ENCODE peak calls at places on chromosomes 5 and 9, in six cellular contexts. One of them, this sample, is unnamed.

GRCh38 chr9:70747335-70747734 is 332.9 kb upstream of the KLF9 start:
- DNase-seq in adrenal gland: no peak
- DNase-seq in spleen: no peak
- DNase-seq in tibial artery: no peak
- DNase-seq in breast epithelium: no peak
- DNase-seq in psoas muscle: no peak
- DNase-seq in this sample: no peak

GRCh38 chr5:173243808-173244305 is 8.9 kb upstream of the NKX2-5 start:
- DNase-seq in tibial artery: no peak
- DNase-seq in adrenal gland: no peak
- DNase-seq in psoas muscle: no peak
- DNase-seq in spleen: no peak
- DNase-seq in breast epithelium: no peak
- DNase-seq in this sample: no peak

GRCh38 chr5:36741138-36741537 is 134.7 kb downstream of the SLC1A3 start:
- DNase-seq in breast epithelium: no peak
- DNase-seq in adrenal gland: no peak
- DNase-seq in spleen: no peak
- DNase-seq in psoas muscle: no peak
- DNase-seq in tibial artery: no peak
- DNase-seq in this sample: no peak

GRCh38 chr9:138060881-138061280 is 183.3 kb downstream of the CACNA1B start:
- DNase-seq in breast epithelium: no peak
- DNase-seq in psoas muscle: no peak
- DNase-seq in tibial artery: peak
- DNase-seq in adrenal gland: no peak
- DNase-seq in spleen: peak
- DNase-seq in this sample: peak

GRCh38 chr9:92504881-92505280 is 22.6 kb upstream of the ASPN start:
- DNase-seq in adrenal gland: no peak
- DNase-seq in breast epithelium: no peak
- DNase-seq in spleen: no peak
- DNase-seq in tibial artery: no peak
- DNase-seq in psoas muscle: no peak
- DNase-seq in this sample: no peak

GRCh38 chr5:43663916-43664315 is 60.9 kb downstream of the NNT start:
- DNase-seq in tibial artery: no peak
- DNase-seq in adrenal gland: no peak
- DNase-seq in breast epithelium: no peak
- DNase-seq in spleen: no peak
- DNase-seq in psoas muscle: no peak
- DNase-seq in this sample: no peak

GRCh38 chr5:1315709-1316587 is 21.1 kb upstream of the TERT start:
- DNase-seq in tibial artery: peak
- DNase-seq in psoas muscle: no peak
- DNase-seq in adrenal gland: no peak
- DNase-seq in spleen: peak
- DNase-seq in breast epithelium: peak
- DNase-seq in this sample: peak

GRCh38 chr9:23005061-23005690 is 558.6 kb downstream of the DMRTA1 start:
- DNase-seq in spleen: no peak
- DNase-seq in psoas muscle: no peak
- DNase-seq in breast epithelium: no peak
- DNase-seq in tibial artery: no peak
- DNase-seq in adrenal gland: no peak
- DNase-seq in this sample: no peak

GRCh38 chr9:72363908-72364678 is 915 bp downstream of the ZFAND5 start:
- DNase-seq in spleen: peak
- DNase-seq in tibial artery: peak
- DNase-seq in breast epithelium: peak
- DNase-seq in adrenal gland: peak
- DNase-seq in psoas muscle: peak
- DNase-seq in this sample: peak

GRCh38 chr5:126100767-126101166 is 322.4 kb upstream of the GRAMD2B start:
- DNase-seq in spleen: no peak
- DNase-seq in tibial artery: no peak
- DNase-seq in psoas muscle: no peak
- DNase-seq in breast epithelium: no peak
- DNase-seq in adrenal gland: no peak
- DNase-seq in this sample: no peak
- TF ChIP-seq CTCF in spleen: no peak
- TF ChIP-seq CTCF in tibial artery: no peak
- TF ChIP-seq CTCF in psoas muscle: no peak
- TF ChIP-seq CTCF in breast epithelium: peak
- TF ChIP-seq CTCF in adrenal gland: no peak
- TF ChIP-seq CTCF in this sample: no peak

GRCh38 chr9:33817327-33818166 is 587 bp downstream of the UBE2R2 start:
- DNase-seq in breast epithelium: peak
- DNase-seq in tibial artery: peak
- DNase-seq in spleen: peak
- DNase-seq in adrenal gland: peak
- DNase-seq in psoas muscle: peak
- DNase-seq in this sample: peak
- TF ChIP-seq CTCF in breast epithelium: peak
- TF ChIP-seq CTCF in tibial artery: no peak
- TF ChIP-seq CTCF in spleen: peak
- TF ChIP-seq CTCF in adrenal gland: peak
- TF ChIP-seq CTCF in psoas muscle: peak
- TF ChIP-seq CTCF in this sample: peak

GRCh38 chr9:93826209-93826608 is 128.9 kb downstream of the BARX1 start:
- DNase-seq in adrenal gland: no peak
- DNase-seq in breast epithelium: no peak
- DNase-seq in spleen: peak
- DNase-seq in tibial artery: no peak
- DNase-seq in psoas muscle: no peak
- DNase-seq in this sample: no peak
- TF ChIP-seq CTCF in adrenal gland: no peak
- TF ChIP-seq CTCF in breast epithelium: no peak
- TF ChIP-seq CTCF in spleen: peak
- TF ChIP-seq CTCF in tibial artery: no peak
- TF ChIP-seq CTCF in psoas muscle: peak
- TF ChIP-seq CTCF in this sample: no peak

DNA sequence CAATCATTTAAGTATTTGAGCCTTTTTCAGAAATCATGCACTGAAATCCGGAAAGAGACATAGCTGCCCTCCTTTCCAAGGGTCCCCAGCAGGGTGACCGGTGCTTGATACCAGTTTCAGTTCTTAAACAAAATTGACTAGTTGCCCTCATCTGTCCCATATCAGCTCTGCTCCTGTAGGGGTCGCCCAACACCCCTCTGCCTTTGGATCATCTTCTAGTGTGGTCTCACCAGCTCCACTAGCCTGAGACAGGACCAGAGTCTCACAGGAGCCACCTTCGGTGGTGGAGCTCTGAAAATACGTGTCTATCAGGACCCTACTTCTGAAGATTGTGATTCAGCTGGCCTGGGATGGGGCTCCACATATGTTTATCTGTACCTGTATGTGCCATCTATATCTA is 428.2 kb downstream of the ENC1 start:
- DNase-seq in psoas muscle: no peak
- DNase-seq in tibial artery: no peak
- DNase-seq in adrenal gland: no peak
- DNase-seq in spleen: no peak
- DNase-seq in breast epithelium: no peak
- DNase-seq in this sample: no peak
- TF ChIP-seq CTCF in psoas muscle: no peak
- TF ChIP-seq CTCF in tibial artery: no peak
- TF ChIP-seq CTCF in adrenal gland: no peak
- TF ChIP-seq CTCF in spleen: peak
- TF ChIP-seq CTCF in breast epithelium: no peak
- TF ChIP-seq CTCF in this sample: no peak

DNA sequence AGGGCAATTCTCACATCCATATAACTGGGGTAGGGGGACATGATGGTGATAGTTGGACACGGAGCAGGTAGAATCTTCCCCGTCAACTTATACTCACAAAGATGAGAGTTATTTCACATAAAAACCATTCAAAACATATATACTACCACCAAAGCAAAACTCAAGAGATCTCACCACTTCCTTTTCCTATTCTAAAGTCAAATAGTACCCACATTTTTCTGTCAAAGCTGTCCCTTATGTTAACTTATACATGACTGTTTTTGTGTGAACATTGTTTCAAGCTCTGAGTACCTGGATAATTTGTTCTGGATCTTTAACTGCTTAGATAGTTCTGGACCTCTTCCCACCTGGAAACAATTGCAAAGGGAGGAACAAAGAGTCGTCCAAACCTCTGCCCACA is 95.5 kb upstream of the MAN2A1 start:
- DNase-seq in breast epithelium: no peak
- DNase-seq in adrenal gland: no peak
- DNase-seq in psoas muscle: no peak
- DNase-seq in tibial artery: no peak
- DNase-seq in spleen: no peak
- DNase-seq in this sample: no peak
- TF ChIP-seq CTCF in breast epithelium: no peak
- TF ChIP-seq CTCF in adrenal gland: no peak
- TF ChIP-seq CTCF in psoas muscle: no peak
- TF ChIP-seq CTCF in tibial artery: no peak
- TF ChIP-seq CTCF in spleen: no peak
- TF ChIP-seq CTCF in this sample: no peak

DNA sequence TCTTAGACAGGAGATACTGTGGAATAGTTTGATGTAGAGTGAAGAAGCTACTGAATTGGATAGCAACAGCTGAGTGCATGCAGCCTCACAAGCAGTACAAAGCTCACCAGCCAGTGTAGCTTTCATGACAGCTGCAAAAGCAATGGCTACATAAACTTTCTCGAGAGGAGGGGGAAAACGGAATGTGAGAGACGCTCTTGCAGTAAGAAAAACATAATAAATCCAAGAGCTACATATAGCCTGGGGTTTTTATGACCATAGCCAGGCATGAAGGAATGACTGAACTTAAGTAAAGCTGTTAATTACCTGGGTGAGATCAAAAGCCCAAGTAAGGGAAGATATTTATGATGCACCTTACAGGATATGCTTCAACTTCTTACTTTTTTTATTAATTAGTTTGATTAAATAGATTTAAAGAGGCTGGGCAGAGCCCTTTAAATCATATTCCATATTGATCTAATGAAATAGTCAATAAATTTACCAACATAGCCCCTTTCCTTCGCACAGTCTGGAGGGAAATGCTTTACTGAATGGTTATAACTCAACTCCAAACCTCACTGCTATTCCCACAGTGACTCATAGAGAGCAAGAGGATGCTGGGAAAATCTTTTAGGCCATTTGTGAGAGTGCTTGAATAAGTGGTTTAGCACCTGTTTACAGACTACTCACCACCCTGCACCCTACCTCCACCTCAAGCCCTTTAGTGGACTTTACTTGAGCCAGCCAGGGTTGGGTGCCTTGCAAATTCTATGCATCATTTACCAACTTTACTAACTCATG is 407.2 kb upstream of the CLINT1 start:
- DNase-seq in spleen: no peak
- DNase-seq in adrenal gland: no peak
- DNase-seq in breast epithelium: no peak
- DNase-seq in tibial artery: no peak
- DNase-seq in psoas muscle: no peak
- DNase-seq in this sample: no peak
- TF ChIP-seq CTCF in spleen: no peak
- TF ChIP-seq CTCF in adrenal gland: no peak
- TF ChIP-seq CTCF in breast epithelium: no peak
- TF ChIP-seq CTCF in tibial artery: no peak
- TF ChIP-seq CTCF in psoas muscle: no peak
- TF ChIP-seq CTCF in this sample: no peak

DNA sequence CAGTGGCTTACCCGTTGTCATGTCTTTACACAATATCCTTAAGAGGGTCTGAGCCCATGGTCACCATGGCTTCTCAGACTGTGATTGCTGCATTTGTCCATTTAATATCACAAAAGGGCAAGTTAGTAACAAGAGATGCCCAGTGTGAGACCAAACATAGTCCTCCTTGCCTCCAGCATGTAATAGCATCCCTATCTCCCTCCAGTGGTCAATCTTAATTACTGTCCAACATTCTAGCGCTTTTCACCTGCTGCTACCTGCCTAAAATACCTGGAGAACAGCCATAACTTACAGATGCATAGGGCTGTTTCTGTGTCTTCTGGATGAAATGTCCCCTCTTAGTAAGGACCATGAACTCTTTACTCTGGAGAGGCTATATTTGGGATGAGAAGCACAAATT is 267.2 kb upstream of the DAB2 start:
- DNase-seq in spleen: no peak
- DNase-seq in breast epithelium: no peak
- DNase-seq in psoas muscle: no peak
- DNase-seq in tibial artery: no peak
- DNase-seq in adrenal gland: no peak
- DNase-seq in this sample: no peak
- TF ChIP-seq CTCF in spleen: no peak
- TF ChIP-seq CTCF in breast epithelium: no peak
- TF ChIP-seq CTCF in psoas muscle: no peak
- TF ChIP-seq CTCF in tibial artery: no peak
- TF ChIP-seq CTCF in adrenal gland: no peak
- TF ChIP-seq CTCF in this sample: no peak

DNA sequence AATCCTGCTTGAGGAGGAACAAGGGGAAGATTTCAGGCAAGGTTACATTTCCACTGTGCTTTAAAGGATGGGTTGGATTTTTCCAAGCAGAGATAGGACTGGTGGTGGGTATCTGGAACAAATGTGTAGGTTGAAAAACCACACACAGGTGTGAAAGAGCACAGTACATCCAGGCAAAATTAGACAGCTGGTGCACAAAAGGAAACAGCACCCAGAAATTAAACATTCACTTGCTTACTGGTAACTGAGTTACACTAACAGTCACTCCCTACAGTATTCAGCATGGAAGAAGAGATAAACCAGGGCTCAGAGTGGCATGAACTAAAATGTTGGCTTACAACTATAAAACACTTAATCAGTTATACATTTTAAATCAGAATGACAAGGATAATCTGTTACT is 81.5 kb upstream of the RASEF start:
- DNase-seq in psoas muscle: no peak
- DNase-seq in breast epithelium: no peak
- DNase-seq in spleen: no peak
- DNase-seq in adrenal gland: no peak
- DNase-seq in tibial artery: no peak
- DNase-seq in this sample: no peak
- TF ChIP-seq CTCF in psoas muscle: no peak
- TF ChIP-seq CTCF in breast epithelium: no peak
- TF ChIP-seq CTCF in spleen: no peak
- TF ChIP-seq CTCF in adrenal gland: no peak
- TF ChIP-seq CTCF in tibial artery: no peak
- TF ChIP-seq CTCF in this sample: no peak

GRCh38 chr5:35741126-35741711 is 115.5 kb upstream of the IL7R start:
- DNase-seq in adrenal gland: no peak
- DNase-seq in spleen: no peak
- DNase-seq in psoas muscle: no peak
- DNase-seq in tibial artery: no peak
- DNase-seq in breast epithelium: no peak
- DNase-seq in this sample: no peak

GRCh38 chr5:35742006-35742405 is 114.7 kb upstream of the IL7R start:
- DNase-seq in spleen: no peak
- DNase-seq in breast epithelium: no peak
- DNase-seq in psoas muscle: no peak
- DNase-seq in tibial artery: no peak
- DNase-seq in adrenal gland: no peak
- DNase-seq in this sample: no peak

GRCh38 chr5:35735718-35736117 is 118.1 kb downstream of the SPEF2 start:
- DNase-seq in breast epithelium: no peak
- DNase-seq in spleen: no peak
- DNase-seq in adrenal gland: no peak
- DNase-seq in tibial artery: no peak
- DNase-seq in psoas muscle: no peak
- DNase-seq in this sample: no peak

GRCh38 chr5:35736280-35736679 is 118.6 kb downstream of the SPEF2 start:
- DNase-seq in breast epithelium: no peak
- DNase-seq in spleen: no peak
- DNase-seq in psoas muscle: no peak
- DNase-seq in tibial artery: no peak
- DNase-seq in adrenal gland: no peak
- DNase-seq in this sample: no peak
- TF ChIP-seq CTCF in breast epithelium: no peak
- TF ChIP-seq CTCF in spleen: no peak
- TF ChIP-seq CTCF in psoas muscle: no peak
- TF ChIP-seq CTCF in tibial artery: no peak
- TF ChIP-seq CTCF in adrenal gland: no peak
- TF ChIP-seq CTCF in this sample: no peak